ENCODE peak calls at places on chromosomes 12 and 14, in six cellular contexts. One of them, this sample, is unnamed.

GRCh38 chr14:85587152-85587697 is 57.3 kb downstream of the FLRT2 start:
- DNase-seq in GM13977: no peak
- DNase-seq in Peyer's patch: no peak
- DNase-seq in endothelial cell: no peak
- DNase-seq in fibroblast of lung: peak
- DNase-seq in AG04449: no peak
- DNase-seq in this sample: no peak

GRCh38 chr12:69329669-69330428 is 18.3 kb upstream of the LYZ start:
- DNase-seq in GM13977: no peak
- DNase-seq in Peyer's patch: no peak
- DNase-seq in endothelial cell: no peak
- DNase-seq in fibroblast of lung: no peak
- DNase-seq in AG04449: no peak
- DNase-seq in this sample: no peak

GRCh38 chr12:106248849-106249371 is 1.1 kb upstream of the CKAP4 start:
- DNase-seq in GM13977: peak
- DNase-seq in Peyer's patch: no peak
- DNase-seq in endothelial cell: no peak
- DNase-seq in fibroblast of lung: peak
- DNase-seq in AG04449: no peak
- DNase-seq in this sample: no peak

GRCh38 chr12:57720606-57721595 is 17.6 kb downstream of the AGAP2 start:
- DNase-seq in GM13977: peak
- DNase-seq in Peyer's patch: no peak
- DNase-seq in endothelial cell: no peak
- DNase-seq in fibroblast of lung: no peak
- DNase-seq in AG04449: no peak
- DNase-seq in this sample: no peak

GRCh38 chr14:68634874-68635601 is 157.8 kb downstream of the ZFP36L1 start:
- DNase-seq in GM13977: no peak
- DNase-seq in Peyer's patch: no peak
- DNase-seq in endothelial cell: no peak
- DNase-seq in fibroblast of lung: no peak
- DNase-seq in AG04449: no peak
- DNase-seq in this sample: no peak

GRCh38 chr14:90114554-90114953 is 52.8 kb downstream of the KCNK13 start:
- DNase-seq in GM13977: no peak
- DNase-seq in Peyer's patch: no peak
- DNase-seq in endothelial cell: peak
- DNase-seq in fibroblast of lung: no peak
- DNase-seq in AG04449: no peak
- DNase-seq in this sample: no peak

GRCh38 chr12:93833946-93834345 is 156.8 kb downstream of the CRADD start:
- DNase-seq in GM13977: no peak
- DNase-seq in Peyer's patch: no peak
- DNase-seq in endothelial cell: no peak
- DNase-seq in fibroblast of lung: no peak
- DNase-seq in AG04449: no peak
- DNase-seq in this sample: no peak

GRCh38 chr14:98173291-98173690 is 1098.7 kb downstream of the BCL11B start:
- DNase-seq in GM13977: no peak
- DNase-seq in Peyer's patch: no peak
- DNase-seq in endothelial cell: no peak
- DNase-seq in fibroblast of lung: no peak
- DNase-seq in AG04449: no peak
- DNase-seq in this sample: no peak

GRCh38 chr14:96638041-96638855 is 136.1 kb downstream of the PAPOLA start:
- DNase-seq in GM13977: peak
- DNase-seq in Peyer's patch: no peak
- DNase-seq in endothelial cell: no peak
- DNase-seq in fibroblast of lung: no peak
- DNase-seq in AG04449: no peak
- DNase-seq in this sample: no peak

GRCh38 chr12:122991623-122992275 is 11.3 kb downstream of the ARL6IP4 start:
- DNase-seq in GM13977: peak
- DNase-seq in Peyer's patch: no peak
- DNase-seq in endothelial cell: no peak
- DNase-seq in fibroblast of lung: no peak
- DNase-seq in AG04449: no peak
- DNase-seq in this sample: no peak

GRCh38 chr12:113580437-113580836 is 108.8 kb upstream of the LHX5 start:
- DNase-seq in GM13977: no peak
- DNase-seq in Peyer's patch: no peak
- DNase-seq in endothelial cell: no peak
- DNase-seq in fibroblast of lung: no peak
- DNase-seq in AG04449: no peak
- DNase-seq in this sample: no peak

GRCh38 chr12:54389139-54389508 is 4.6 kb upstream of the ZNF385A start:
- DNase-seq in GM13977: no peak
- DNase-seq in Peyer's patch: no peak
- DNase-seq in endothelial cell: no peak
- DNase-seq in fibroblast of lung: no peak
- DNase-seq in AG04449: no peak
- DNase-seq in this sample: no peak

GRCh38 chr12:113043240-113043639 is 13.3 kb upstream of the DTX1 start:
- DNase-seq in GM13977: no peak
- DNase-seq in Peyer's patch: no peak
- DNase-seq in endothelial cell: no peak
- DNase-seq in fibroblast of lung: no peak
- DNase-seq in AG04449: no peak
- DNase-seq in this sample: no peak

GRCh38 chr14:104435147-104436046 is 144.2 kb upstream of the C14orf180 start:
- DNase-seq in GM13977: peak
- DNase-seq in Peyer's patch: no peak
- DNase-seq in endothelial cell: no peak
- DNase-seq in fibroblast of lung: no peak
- DNase-seq in AG04449: no peak
- DNase-seq in this sample: no peak

GRCh38 chr12:91920276-91920675 is 225.4 kb downstream of the BTG1 start:
- DNase-seq in GM13977: no peak
- DNase-seq in Peyer's patch: no peak
- DNase-seq in endothelial cell: no peak
- DNase-seq in fibroblast of lung: peak
- DNase-seq in AG04449: peak
- DNase-seq in this sample: no peak

GRCh38 chr12:111412007-111412829 is 6.5 kb downstream of the SH2B3 start:
- DNase-seq in GM13977: no peak
- DNase-seq in Peyer's patch: no peak
- DNase-seq in endothelial cell: no peak
- DNase-seq in fibroblast of lung: no peak
- DNase-seq in AG04449: no peak
- DNase-seq in this sample: no peak

GRCh38 chr12:12612403-12612802 is 727 bp downstream of the CREBL2 start:
- DNase-seq in GM13977: peak
- DNase-seq in Peyer's patch: no peak
- DNase-seq in endothelial cell: peak
- DNase-seq in fibroblast of lung: peak
- DNase-seq in AG04449: no peak
- DNase-seq in this sample: no peak

GRCh38 chr12:118958520-118958919 is 22.8 kb upstream of the SRRM4 start:
- DNase-seq in GM13977: no peak
- DNase-seq in Peyer's patch: no peak
- DNase-seq in endothelial cell: no peak
- DNase-seq in fibroblast of lung: no peak
- DNase-seq in AG04449: no peak
- DNase-seq in this sample: no peak

GRCh38 chr12:92056290-92056689 is 89.4 kb downstream of the BTG1 start:
- DNase-seq in GM13977: no peak
- DNase-seq in Peyer's patch: no peak
- DNase-seq in endothelial cell: no peak
- DNase-seq in fibroblast of lung: no peak
- DNase-seq in AG04449: no peak
- DNase-seq in this sample: no peak

GRCh38 chr14:83047436-83047835 is 1513.8 kb upstream of the SEL1L start:
- DNase-seq in GM13977: no peak
- DNase-seq in Peyer's patch: no peak
- DNase-seq in endothelial cell: no peak
- DNase-seq in fibroblast of lung: no peak
- DNase-seq in AG04449: no peak
- DNase-seq in this sample: no peak

GRCh38 chr12:122082621-122083356 is 4.2 kb downstream of the MLXIP start:
- DNase-seq in GM13977: no peak
- DNase-seq in Peyer's patch: peak
- DNase-seq in endothelial cell: no peak
- DNase-seq in fibroblast of lung: no peak
- DNase-seq in AG04449: no peak
- DNase-seq in this sample: no peak

GRCh38 chr12:14907953-14908352 is 22.3 kb upstream of the MGP start:
- DNase-seq in GM13977: no peak
- DNase-seq in Peyer's patch: no peak
- DNase-seq in endothelial cell: no peak
- DNase-seq in fibroblast of lung: no peak
- DNase-seq in AG04449: no peak
- DNase-seq in this sample: no peak

GRCh38 chr12:119770146-119770545 is 102.2 kb downstream of the PRKAB1 start:
- DNase-seq in GM13977: no peak
- DNase-seq in Peyer's patch: no peak
- DNase-seq in endothelial cell: no peak
- DNase-seq in fibroblast of lung: no peak
- DNase-seq in AG04449: no peak
- DNase-seq in this sample: no peak

GRCh38 chr12:52280319-52280795 is 5.9 kb downstream of the KRT86 start:
- DNase-seq in GM13977: no peak
- DNase-seq in Peyer's patch: no peak
- DNase-seq in endothelial cell: no peak
- DNase-seq in fibroblast of lung: peak
- DNase-seq in AG04449: peak
- DNase-seq in this sample: no peak

GRCh38 chr14:104680806-104681688 is 8.4 kb upstream of the INF2 start:
- DNase-seq in GM13977: peak
- DNase-seq in Peyer's patch: peak
- DNase-seq in endothelial cell: no peak
- DNase-seq in fibroblast of lung: peak
- DNase-seq in AG04449: no peak
- DNase-seq in this sample: no peak

GRCh38 chr12:56839489-56840442 is 76.6 kb downstream of the HSD17B6 start:
- DNase-seq in GM13977: peak
- DNase-seq in Peyer's patch: peak
- DNase-seq in endothelial cell: peak
- DNase-seq in fibroblast of lung: peak
- DNase-seq in AG04449: no peak
- DNase-seq in this sample: no peak

GRCh38 chr12:68733661-68734071 is 12.3 kb upstream of the SLC35E3 start:
- DNase-seq in GM13977: no peak
- DNase-seq in Peyer's patch: no peak
- DNase-seq in endothelial cell: no peak
- DNase-seq in fibroblast of lung: peak
- DNase-seq in AG04449: peak
- DNase-seq in this sample: no peak

GRCh38 chr14:74238974-74239847 is at the start of gene VSX2:
- DNase-seq in GM13977: no peak
- DNase-seq in Peyer's patch: no peak
- DNase-seq in endothelial cell: no peak
- DNase-seq in fibroblast of lung: no peak
- DNase-seq in AG04449: no peak
- DNase-seq in this sample: no peak

DNA sequence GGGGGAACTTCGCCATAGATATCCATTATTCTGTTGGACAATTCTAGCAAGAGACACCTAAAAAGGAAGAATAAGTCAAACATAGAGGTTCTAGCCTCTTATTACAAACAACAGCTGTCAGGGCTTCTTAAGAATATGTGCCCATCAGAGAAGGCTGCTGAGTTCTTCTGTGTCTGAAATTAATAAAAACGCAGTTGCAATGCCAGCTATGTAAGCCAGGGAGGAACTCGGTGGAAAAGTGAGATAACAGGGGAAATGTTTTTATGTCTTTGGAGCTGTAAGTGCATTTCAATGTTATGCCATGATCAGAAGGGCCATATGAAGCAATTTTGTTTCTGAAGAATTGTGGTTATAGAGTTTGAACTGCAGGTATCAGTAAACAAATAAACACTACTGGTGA is 95.0 kb downstream of the SYT1 start:
- DNase-seq in GM13977: no peak
- DNase-seq in Peyer's patch: no peak
- DNase-seq in endothelial cell: no peak
- DNase-seq in fibroblast of lung: no peak
- DNase-seq in AG04449: no peak
- DNase-seq in this sample: no peak
- TF ChIP-seq CTCF in GM13977: no peak
- TF ChIP-seq CTCF in Peyer's patch: no peak
- TF ChIP-seq CTCF in endothelial cell: no peak
- TF ChIP-seq CTCF in fibroblast of lung: no peak
- TF ChIP-seq CTCF in AG04449: no peak
- TF ChIP-seq CTCF in this sample: no peak

GRCh38 chr12:64236549-64236948 is 14.5 kb upstream of the KICS2 start:
- DNase-seq in GM13977: no peak
- DNase-seq in Peyer's patch: no peak
- DNase-seq in endothelial cell: no peak
- DNase-seq in fibroblast of lung: peak
- DNase-seq in AG04449: no peak
- DNase-seq in this sample: no peak
- TF ChIP-seq CTCF in GM13977: peak
- TF ChIP-seq CTCF in Peyer's patch: no peak
- TF ChIP-seq CTCF in endothelial cell: no peak
- TF ChIP-seq CTCF in fibroblast of lung: peak
- TF ChIP-seq CTCF in AG04449: peak
- TF ChIP-seq CTCF in this sample: no peak

GRCh38 chr12:19224746-19225145 is 95.2 kb downstream of the PLEKHA5 start:
- DNase-seq in GM13977: no peak
- DNase-seq in Peyer's patch: no peak
- DNase-seq in endothelial cell: no peak
- DNase-seq in fibroblast of lung: no peak
- DNase-seq in AG04449: no peak
- DNase-seq in this sample: no peak

GRCh38 chr12:19227880-19228210 is 98.3 kb downstream of the PLEKHA5 start:
- DNase-seq in GM13977: no peak
- DNase-seq in Peyer's patch: no peak
- DNase-seq in endothelial cell: no peak
- DNase-seq in fibroblast of lung: no peak
- DNase-seq in AG04449: no peak
- DNase-seq in this sample: no peak

GRCh38 chr12:19230896-19231295 is 101.4 kb downstream of the PLEKHA5 start:
- DNase-seq in GM13977: no peak
- DNase-seq in Peyer's patch: no peak
- DNase-seq in endothelial cell: no peak
- DNase-seq in fibroblast of lung: no peak
- DNase-seq in AG04449: no peak
- DNase-seq in this sample: no peak

GRCh38 chr12:19230299-19230866 is 100.8 kb downstream of the PLEKHA5 start:
- DNase-seq in GM13977: no peak
- DNase-seq in Peyer's patch: no peak
- DNase-seq in endothelial cell: no peak
- DNase-seq in fibroblast of lung: no peak
- DNase-seq in AG04449: no peak
- DNase-seq in this sample: no peak

GRCh38 chr12:19227190-19227879 is 97.8 kb downstream of the PLEKHA5 start:
- DNase-seq in GM13977: no peak
- DNase-seq in Peyer's patch: no peak
- DNase-seq in endothelial cell: no peak
- DNase-seq in fibroblast of lung: no peak
- DNase-seq in AG04449: no peak
- DNase-seq in this sample: no peak
- TF ChIP-seq CTCF in GM13977: no peak
- TF ChIP-seq CTCF in Peyer's patch: no peak
- TF ChIP-seq CTCF in endothelial cell: no peak
- TF ChIP-seq CTCF in fibroblast of lung: no peak
- TF ChIP-seq CTCF in AG04449: no peak
- TF ChIP-seq CTCF in this sample: no peak

GRCh38 chr14:59582845-59583509 is 6.4 kb upstream of the CCDC175 start:
- DNase-seq in GM13977: no peak
- DNase-seq in Peyer's patch: no peak
- DNase-seq in endothelial cell: no peak
- DNase-seq in fibroblast of lung: no peak
- DNase-seq in AG04449: no peak
- DNase-seq in this sample: no peak
- TF ChIP-seq CTCF in GM13977: peak
- TF ChIP-seq CTCF in Peyer's patch: no peak
- TF ChIP-seq CTCF in endothelial cell: no peak
- TF ChIP-seq CTCF in fibroblast of lung: no peak
- TF ChIP-seq CTCF in AG04449: no peak
- TF ChIP-seq CTCF in this sample: no peak